ENCODE peak calls at places on chromosomes 2 and 18, in five cellular contexts. M is OCI-LY7, Y is NCI-H524, O is GM23248, F is GM13977. Q is an unnamed sample.

GRCh38 chr2:56334622-56335021 is 150.8 kb downstream of the CCDC85A start:
- DNase-seq in O (peak; percentile 64), Y (no peak), F (no peak), M (no peak), Q (no peak)

GRCh38 chr18:1392046-1392445 is 487.4 kb downstream of the ADCYAP1 start:
- DNase-seq in F (no peak), M (no peak), Y (no peak), O (no peak), Q (no peak)

GRCh38 chr18:36381075-36381474 is 83.6 kb downstream of the FHOD3 start:
- DNase-seq in M (no peak), Y (no peak), O (no peak), F (no peak), Q (no peak)

GRCh38 chr2:55419236-55419513 is 481 bp downstream of the CCDC88A start:
- DNase-seq in F (no peak), M (no peak), Y (no peak), O (peak; percentile 64), Q (no peak)

GRCh38 chr18:23922939-23923338 is 91.6 kb upstream of the TTC39C start:
- DNase-seq in M (no peak), Y (no peak), O (no peak), F (no peak), Q (no peak)

GRCh38 chr18:76336241-76336640 is 158.8 kb downstream of the ZNF516 start:
- DNase-seq in F (no peak), Y (no peak), O (no peak), M (no peak), Q (no peak)

GRCh38 chr2:38981670-38982357 is 92.1 kb downstream of the ARHGEF33 start:
- DNase-seq in O (no peak), F (no peak), M (no peak), Y (no peak), Q (no peak)

GRCh38 chr2:138777996-138778395 is 2.2 kb downstream of the NXPH2 start:
- DNase-seq in O (no peak), M (no peak), Y (no peak), F (no peak), Q (no peak)

GRCh38 chr2:149278146-149278878 is 52.1 kb upstream of the LYPD6 start:
- DNase-seq in Y (no peak), F (no peak), O (peak; percentile 34), M (no peak), Q (no peak)

GRCh38 chr2:124572953-124573634 is 548.0 kb downstream of the CNTNAP5 start:
- DNase-seq in M (no peak), Y (no peak), F (no peak), O (no peak), Q (no peak)

GRCh38 chr18:23107718-23108117 is 27.6 kb upstream of the CABLES1 start:
- DNase-seq in F (no peak), Y (no peak), M (no peak), O (peak; percentile 25), Q (no peak)

GRCh38 chr18:11387880-11388279 is 221.5 kb upstream of the SLC35G4 start:
- DNase-seq in O (peak; percentile 80), Y (peak; percentile 53), M (no peak), F (peak; percentile 55), Q (peak; percentile 48)

GRCh38 chr2:203951366-203951902 is 14.9 kb downstream of the ICOS start:
- DNase-seq in M (peak; percentile 7), Y (no peak), O (no peak), F (no peak), Q (no peak)

GRCh38 chr18:23619388-23619873 is 33.1 kb upstream of the NPC1 start:
- DNase-seq in F (no peak), M (no peak), O (peak; percentile 55), Y (no peak), Q (peak; percentile 67)

GRCh38 chr2:79428745-79429144 is 84.1 kb upstream of the CTNNA2 start:
- DNase-seq in F (no peak), Y (no peak), O (no peak), M (no peak), Q (no peak)

GRCh38 chr2:215900203-215900611 is 113.1 kb downstream of the MREG start:
- DNase-seq in F (no peak), M (no peak), Y (no peak), O (peak; percentile 94), Q (no peak)

GRCh38 chr18:52636536-52636935 is 296.5 kb downstream of the DCC start:
- DNase-seq in O (no peak), F (no peak), M (no peak), Y (no peak), Q (peak; percentile 50)

GRCh38 chr2:119650206-119650605 is 28.8 kb upstream of the TMEM177 start:
- DNase-seq in M (no peak), F (no peak), O (peak; percentile 46), Y (no peak), Q (no peak)

GRCh38 chr2:218856168-218856895 is 3.3 kb upstream of the WNT6 start:
- DNase-seq in O (no peak), F (no peak), Y (no peak), M (no peak), Q (no peak)

GRCh38 chr2:25558262-25558661 is 115.1 kb downstream of the DTNB start:
- DNase-seq in M (peak; percentile 76), Y (no peak), O (peak; percentile 93), F (peak; percentile 80), Q (no peak)

GRCh38 chr18:64407606-64408005 is 258.7 kb upstream of the LINC00305 start:
- DNase-seq in M (no peak), F (no peak), O (no peak), Y (no peak), Q (no peak)

GRCh38 chr18:5627756-5628511 is 84.1 kb upstream of the EPB41L3 start:
- DNase-seq in F (no peak), Y (peak; percentile 43), M (no peak), O (no peak), Q (peak; percentile 58)

GRCh38 chr2:233892793-233893192 is 24.4 kb upstream of the TRPM8 start:
- DNase-seq in F (no peak), O (peak; percentile 27), Y (no peak), M (no peak), Q (no peak)

GRCh38 chr2:101883860-101884259 is 107.9 kb upstream of the IL1R2 start:
- DNase-seq in F (peak; percentile 52), O (peak; percentile 78), Y (no peak), M (peak; percentile 34), Q (no peak)

GRCh38 chr18:78192044-78192443 is 787.6 kb upstream of the SALL3 start:
- DNase-seq in O (no peak), M (no peak), Y (no peak), F (no peak), Q (no peak)

GRCh38 chr2:46717733-46718121 is 197.9 kb downstream of the MCFD2 start:
- DNase-seq in F (no peak), Y (no peak), M (no peak), O (peak; percentile 65), Q (no peak)

GRCh38 chr18:59517446-59518171 is 158.5 kb upstream of the LMAN1 start:
- DNase-seq in M (no peak), F (no peak), Y (no peak), O (peak; percentile 40), Q (peak; percentile 36)

GRCh38 chr2:42929985-42930581 is 137.7 kb upstream of the HAAO start:
- DNase-seq in M (no peak), O (peak; percentile 89), F (no peak), Y (peak; percentile 39), Q (no peak)

GRCh38 chr2:191677091-191677645 is 768 bp upstream of the NABP1 start:
- DNase-seq in F (peak; percentile 56), M (peak; percentile 39), Y (no peak), O (peak; percentile 93), Q (peak; percentile 50)

GRCh38 chr18:10006261-10006903 is 92.6 kb downstream of the VAPA start:
- DNase-seq in M (peak; percentile 30), F (peak; percentile 33), O (peak; percentile 47), Y (peak; percentile 98), Q (no peak)

GRCh38 chr2:173134703-173135102 is 59.1 kb downstream of the MAP3K20 start:
- DNase-seq in Y (no peak), O (no peak), F (no peak), M (no peak), Q (no peak)

GRCh38 chr2:158214431-158214830 is 112.8 kb downstream of the UPP2 start:
- DNase-seq in Y (no peak), O (peak; percentile 6), M (no peak), F (peak; percentile 18), Q (peak; percentile 20)

GRCh38 chr2:15805772-15806171 is 134.6 kb upstream of the MYCN start:
- DNase-seq in F (no peak), Y (no peak), M (no peak), O (no peak), Q (no peak)

GRCh38 chr2:191688934-191689695 is 11.2 kb downstream of the NABP1 start:
- DNase-seq in F (no peak), O (peak; percentile 91), Y (no peak), M (no peak), Q (no peak)

GRCh38 chr2:151290467-151290866 is 999 bp upstream of the NMI start:
- DNase-seq in F (no peak), O (no peak), Y (no peak), M (no peak), Q (no peak)

Q was measured in testis.